ENCODE peak calls at places on chromosome 4, in six cellular contexts. M is brain microvascular endothelial cell, B is AG09309, Q is right atrium auricular region, W is cardiac fibroblast, J is lower lobe of right lung. Y is an unnamed sample.

GRCh38 chr4:111977419-111977965 is 167.8 kb upstream of the FAM241A start:
- DNase-seq in M (no peak), B (no peak), Q (no peak), W (no peak), J (no peak), Y (no peak)

GRCh38 chr4:86685401-86685800 is 91.3 kb downstream of the PTPN13 start:
- DNase-seq in Q (no peak), M (peak), B (peak), J (no peak), W (peak), Y (no peak)

GRCh38 chr4:73450398-73451004 is 14.5 kb downstream of the AFP start:
- DNase-seq in Q (peak), J (no peak), M (peak), W (peak), B (peak), Y (peak)

GRCh38 chr4:60948008-60948407 is 252.1 kb upstream of the ADGRL3 start:
- DNase-seq in W (peak), J (no peak), Q (no peak), M (peak), B (no peak), Y (no peak)

GRCh38 chr4:8587469-8588195 is 4.9 kb upstream of the CPZ start:
- DNase-seq in B (no peak), Q (no peak), W (no peak), M (no peak), J (no peak), Y (no peak)

GRCh38 chr4:153771058-153771457 is 11.2 kb upstream of the RNF175 start:
- DNase-seq in W (peak), Q (no peak), J (no peak), M (no peak), B (no peak), Y (no peak)

GRCh38 chr4:41146196-41146595 is 68.1 kb downstream of the APBB2 start:
- DNase-seq in Q (no peak), W (no peak), J (no peak), B (no peak), M (no peak), Y (no peak)

GRCh38 chr4:105637409-105638258 is 70.9 kb downstream of the INTS12 start:
- DNase-seq in B (no peak), M (peak), W (peak), Q (peak), J (peak), Y (no peak)

GRCh38 chr4:73344106-73344505 is 60.0 kb upstream of the ALB start:
- DNase-seq in Q (no peak), M (no peak), W (no peak), B (no peak), J (no peak), Y (no peak)

GRCh38 chr4:55074386-55074785 is 51.0 kb downstream of the KDR start:
- DNase-seq in J (no peak), W (peak), B (peak), Q (no peak), M (peak), Y (no peak)

GRCh38 chr4:127959794-127960193 is 5.2 kb downstream of the MFSD8 start:
- DNase-seq in M (no peak), B (no peak), Q (no peak), W (no peak), J (no peak), Y (no peak)

GRCh38 chr4:127965803-127966175 is 583 bp downstream of the ABHD18 start:
- DNase-seq in B (no peak), Q (no peak), W (peak), J (peak), M (peak), Y (peak)

GRCh38 chr4:127968565-127968964 is 3.4 kb downstream of the ABHD18 start:
- DNase-seq in B (no peak), M (no peak), Q (no peak), W (no peak), J (no peak), Y (no peak)

GRCh38 chr4:127967141-127967775 is 2.1 kb downstream of the ABHD18 start:
- DNase-seq in W (no peak), J (no peak), M (no peak), B (no peak), Q (no peak), Y (no peak)

DNA sequence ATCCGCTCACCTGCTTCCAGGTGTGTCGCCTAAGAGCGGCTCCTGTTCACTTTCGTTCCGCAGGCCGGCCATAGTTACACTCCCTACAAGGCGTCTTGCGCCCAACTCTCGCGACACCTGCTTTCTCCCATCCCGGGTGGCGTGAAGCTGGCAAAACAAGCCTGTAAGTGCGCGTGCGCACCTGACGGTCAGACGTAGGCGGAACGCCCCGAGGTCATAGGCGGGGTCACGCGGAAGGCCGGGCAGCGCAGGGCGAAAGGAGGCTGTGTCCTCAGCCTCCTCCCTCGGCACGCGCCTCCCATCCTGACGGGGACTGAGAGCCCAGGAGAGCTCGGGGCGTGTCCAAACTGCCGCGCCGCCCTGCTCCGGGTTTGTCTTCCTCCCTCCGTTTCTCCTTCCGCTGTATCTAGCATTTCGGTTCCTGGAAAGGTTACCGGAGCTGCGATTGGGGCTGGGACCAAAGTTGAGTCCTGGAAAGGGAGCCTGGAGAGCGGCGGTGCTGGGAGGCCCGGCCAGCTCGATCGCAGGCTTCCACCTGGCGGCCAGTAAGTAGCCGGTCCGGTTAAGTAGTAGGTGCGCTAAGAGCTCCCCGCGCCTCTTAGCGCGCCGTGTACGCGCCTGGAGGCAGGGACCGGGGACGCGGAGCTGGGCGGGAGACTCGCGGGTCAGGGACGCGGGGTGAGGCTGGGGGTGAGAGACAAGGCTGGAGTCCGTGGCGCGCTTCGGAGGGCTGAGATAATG is at the start of the genes ABHD18 and MFSD8:
- DNase-seq in B (peak), M (peak), Q (peak), W (peak), J (peak), Y (peak)
- TF ChIP-seq CTCF in B (peak), M (peak), Q (peak), W (peak), J (peak), Y (peak)

GRCh38 chr4:26360273-26360672 is 39.5 kb downstream of the RBPJ start:
- DNase-seq in J (no peak), M (no peak), Q (no peak), B (no peak), W (no peak), Y (no peak)

GRCh38 chr4:26351685-26352084 is 30.9 kb downstream of the RBPJ start:
- DNase-seq in W (no peak), J (no peak), Q (no peak), M (no peak), B (no peak), Y (no peak)

GRCh38 chr4:26355392-26356052 is 34.7 kb downstream of the RBPJ start:
- DNase-seq in M (no peak), Q (no peak), B (no peak), J (no peak), W (peak), Y (no peak)

GRCh38 chr4:26354491-26354890 is 33.7 kb downstream of the RBPJ start:
- DNase-seq in W (no peak), Q (no peak), J (no peak), B (no peak), M (no peak), Y (no peak)

DNA sequence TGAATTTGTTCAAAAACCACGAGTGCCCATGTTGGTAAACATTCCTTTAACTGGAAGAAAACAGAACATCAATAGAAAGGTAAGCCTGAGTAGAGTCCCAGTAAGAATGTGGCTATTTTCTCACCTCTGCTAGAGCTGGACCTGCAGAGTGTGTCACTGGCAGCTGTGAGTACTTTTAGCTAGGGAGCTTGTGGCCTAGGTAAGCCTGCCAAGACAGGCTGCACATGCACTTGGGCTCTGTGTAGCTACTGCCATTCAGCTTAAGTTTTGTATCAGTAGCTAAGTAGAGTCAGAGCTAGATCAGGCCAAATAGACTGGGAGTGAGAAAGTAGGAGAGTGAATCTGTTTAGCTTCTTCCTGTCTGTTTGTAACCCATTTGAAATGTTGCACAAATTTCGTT is 35.3 kb downstream of the RBPJ start:
- DNase-seq in W (peak), J (no peak), M (no peak), B (no peak), Q (no peak), Y (no peak)
- H3K4me3 ChIP-seq in W (no peak), J (no peak), M (no peak), B (no peak), Q (no peak), Y (no peak)

DNA sequence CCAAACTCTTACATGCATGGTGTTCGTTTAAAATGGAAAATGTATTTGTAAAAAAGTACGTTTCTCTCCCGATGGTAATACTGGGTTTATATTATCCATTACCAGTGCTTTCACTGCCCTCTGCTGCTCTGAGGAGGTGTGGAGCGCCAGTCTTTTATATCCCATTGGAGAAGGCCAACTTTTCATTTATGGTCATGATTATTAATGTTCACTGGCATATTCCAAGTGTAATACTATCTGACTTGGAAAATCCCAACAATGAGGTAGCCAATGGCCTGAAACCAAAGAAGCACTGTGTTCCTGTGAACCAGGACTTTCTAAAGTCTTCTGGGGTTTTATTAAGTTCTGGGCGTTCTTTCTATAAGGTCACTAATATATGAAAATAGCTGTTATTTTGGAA is 80.7 kb downstream of the SYNPO2 start:
- DNase-seq in M (peak), B (no peak), Q (peak), W (peak), J (no peak), Y (no peak)
- TF ChIP-seq CTCF in M (peak), B (peak), Q (peak), W (peak), J (peak), Y (peak)

GRCh38 chr4:132227349-132228165 is 921.5 kb upstream of the PCDH10 start:
- DNase-seq in Q (no peak), J (no peak), B (no peak), W (peak), M (peak), Y (no peak)
- H3K4me3 ChIP-seq in Q (no peak), J (no peak), B (no peak), W (peak), M (peak), Y (peak)

GRCh38 chr4:17647176-17647806 is 32.9 kb downstream of the MED28 start:
- DNase-seq in B (no peak), W (no peak), J (no peak), Q (peak), M (no peak), Y (no peak)

GRCh38 chr4:17646693-17647092 is 32.3 kb downstream of the MED28 start:
- DNase-seq in Q (no peak), B (no peak), W (no peak), J (no peak), M (no peak), Y (no peak)

GRCh38 chr4:17650404-17650803 is 36.0 kb downstream of the MED28 start:
- DNase-seq in M (no peak), B (no peak), J (no peak), Q (no peak), W (no peak), Y (no peak)

GRCh38 chr4:17642404-17642783 is 28.0 kb downstream of the MED28 start:
- DNase-seq in Q (no peak), B (no peak), J (no peak), W (no peak), M (no peak), Y (no peak)

DNA sequence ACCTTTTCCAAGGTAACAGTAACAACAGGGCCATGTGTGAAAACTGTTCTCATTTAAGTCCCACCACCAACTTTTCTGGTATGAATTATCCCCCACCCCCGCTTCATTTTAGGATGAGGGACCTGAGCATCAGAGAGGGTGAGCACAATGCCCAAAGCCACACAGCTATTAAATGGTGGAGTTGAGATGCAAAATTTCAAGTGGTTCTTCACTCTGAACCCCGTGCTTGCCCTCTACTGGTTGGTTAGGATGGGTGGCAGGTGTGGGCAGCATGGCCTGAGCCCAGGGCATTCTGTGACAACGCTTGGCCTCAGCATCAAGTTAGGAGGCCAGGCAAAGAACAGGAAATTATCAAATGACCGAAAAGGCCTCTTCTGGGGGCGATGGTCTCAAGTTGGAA is 33.5 kb downstream of the MED28 start:
- DNase-seq in J (no peak), Q (peak), B (no peak), M (no peak), W (no peak), Y (no peak)
- TF ChIP-seq CTCF in J (no peak), Q (no peak), B (no peak), M (peak), W (peak), Y (peak)

GRCh38 chr4:304987-305680 is at the start of gene ZNF732:
- DNase-seq in Q (peak), W (peak), J (no peak), M (peak), B (no peak), Y (no peak)
- H3K4me3 ChIP-seq in Q (peak), W (peak), J (peak), M (peak), B (peak), Y (peak)

Y was measured in epithelial cell of proximal tubule.